ENCODE peak calls at places on chromosome 22, in six cellular contexts. One of them, this sample, is unnamed. For H3K9me2, the result is how much of the 10 kb centered on the place peaks cover.

GRCh38 chr22:39152511-39153219 is at the start of gene CBX7:
- DNase-seq in MM.1S: peak
- DNase-seq in GM23338: peak
- DNase-seq in HCT116: peak
- DNase-seq in PC-3: peak
- DNase-seq in GM23248: peak
- DNase-seq in this sample: peak

GRCh38 chr22:19766506-19767426 is 6.2 kb downstream of the TBX1 start:
- DNase-seq in GM23338: peak
- DNase-seq in MM.1S: peak
- DNase-seq in GM23248: peak
- DNase-seq in HCT116: peak
- DNase-seq in PC-3: no peak
- DNase-seq in this sample: peak

GRCh38 chr22:38353701-38354100 is 36.5 kb upstream of the CSNK1E start:
- DNase-seq in HCT116: no peak
- DNase-seq in GM23248: no peak
- DNase-seq in PC-3: no peak
- DNase-seq in GM23338: peak
- DNase-seq in MM.1S: no peak
- DNase-seq in this sample: no peak

GRCh38 chr22:49010086-49010863 is 817.4 kb downstream of the BRD1 start:
- DNase-seq in GM23338: no peak
- DNase-seq in GM23248: no peak
- DNase-seq in PC-3: no peak
- DNase-seq in MM.1S: no peak
- DNase-seq in HCT116: no peak
- DNase-seq in this sample: no peak

GRCh38 chr22:44888491-44888941 is 121.3 kb downstream of the PHF21B start:
- DNase-seq in HCT116: no peak
- DNase-seq in PC-3: no peak
- DNase-seq in MM.1S: no peak
- DNase-seq in GM23248: no peak
- DNase-seq in GM23338: peak
- DNase-seq in this sample: no peak

GRCh38 chr22:46030241-46030880 is 53.4 kb upstream of the WNT7B start:
- DNase-seq in PC-3: no peak
- DNase-seq in GM23338: no peak
- DNase-seq in HCT116: no peak
- DNase-seq in MM.1S: no peak
- DNase-seq in GM23248: no peak
- DNase-seq in this sample: no peak

GRCh38 chr22:24681236-24681635 is 78.2 kb downstream of the GGT1 start:
- DNase-seq in MM.1S: no peak
- DNase-seq in HCT116: no peak
- DNase-seq in GM23248: no peak
- DNase-seq in GM23338: no peak
- DNase-seq in PC-3: peak
- DNase-seq in this sample: no peak

GRCh38 chr22:33386270-33386669 is 328.1 kb upstream of the SYN3 start:
- DNase-seq in GM23338: no peak
- DNase-seq in HCT116: no peak
- DNase-seq in PC-3: no peak
- DNase-seq in GM23248: no peak
- DNase-seq in MM.1S: no peak
- DNase-seq in this sample: no peak

GRCh38 chr22:17376950-17377349 is 7.7 kb downstream of the CECR2 start:
- DNase-seq in MM.1S: no peak
- DNase-seq in GM23248: no peak
- DNase-seq in PC-3: no peak
- DNase-seq in HCT116: no peak
- DNase-seq in GM23338: no peak
- DNase-seq in this sample: no peak

GRCh38 chr22:17379939-17380710 is 10.9 kb downstream of the CECR2 start:
- DNase-seq in MM.1S: no peak
- DNase-seq in GM23338: no peak
- DNase-seq in PC-3: no peak
- DNase-seq in HCT116: no peak
- DNase-seq in GM23248: no peak
- DNase-seq in this sample: no peak

GRCh38 chr22:17384612-17385345 is 15.5 kb downstream of the CECR2 start:
- DNase-seq in MM.1S: no peak
- DNase-seq in PC-3: no peak
- DNase-seq in GM23338: no peak
- DNase-seq in GM23248: no peak
- DNase-seq in HCT116: no peak
- DNase-seq in this sample: no peak

GRCh38 chr22:17380711-17381087 is 11.4 kb downstream of the CECR2 start:
- DNase-seq in MM.1S: no peak
- DNase-seq in GM23338: peak
- DNase-seq in HCT116: no peak
- DNase-seq in GM23248: no peak
- DNase-seq in PC-3: no peak
- DNase-seq in this sample: no peak

GRCh38 chr22:17381237-17381913 is 12.1 kb downstream of the CECR2 start:
- DNase-seq in MM.1S: no peak
- DNase-seq in HCT116: no peak
- DNase-seq in GM23248: no peak
- DNase-seq in PC-3: peak
- DNase-seq in GM23338: peak
- DNase-seq in this sample: no peak
- TF ChIP-seq EZH2phosphoT487 in MM.1S: no peak
- TF ChIP-seq EZH2phosphoT487 in HCT116: no peak
- TF ChIP-seq EZH2phosphoT487 in GM23248: no peak
- TF ChIP-seq EZH2phosphoT487 in PC-3: no peak
- TF ChIP-seq EZH2phosphoT487 in GM23338: no peak
- TF ChIP-seq EZH2phosphoT487 in this sample: no peak

GRCh38 chr22:50733521-50734342 is 4.3 kb upstream of the ACR start:
- DNase-seq in PC-3: no peak
- DNase-seq in GM23338: no peak
- DNase-seq in MM.1S: peak
- DNase-seq in HCT116: no peak
- DNase-seq in GM23248: peak
- DNase-seq in this sample: no peak
- H3K9me2 ChIP-seq in PC-3: under half
- H3K9me2 ChIP-seq in GM23338: under half
- H3K9me2 ChIP-seq in MM.1S: under half
- H3K9me2 ChIP-seq in HCT116: under half
- H3K9me2 ChIP-seq in GM23248: under half
- H3K9me2 ChIP-seq in this sample: under half

GRCh38 chr22:22364207-22364606 is 119.6 kb downstream of the VPREB1 start:
- DNase-seq in HCT116: no peak
- DNase-seq in PC-3: no peak
- DNase-seq in GM23338: no peak
- DNase-seq in MM.1S: no peak
- DNase-seq in GM23248: no peak
- DNase-seq in this sample: no peak

GRCh38 chr22:22369962-22370265 is 125.3 kb downstream of the VPREB1 start:
- DNase-seq in MM.1S: no peak
- DNase-seq in GM23338: no peak
- DNase-seq in HCT116: no peak
- DNase-seq in PC-3: no peak
- DNase-seq in GM23248: no peak
- DNase-seq in this sample: peak

GRCh38 chr22:22368516-22368915 is 123.9 kb downstream of the VPREB1 start:
- DNase-seq in GM23248: no peak
- DNase-seq in GM23338: no peak
- DNase-seq in HCT116: no peak
- DNase-seq in MM.1S: no peak
- DNase-seq in PC-3: no peak
- DNase-seq in this sample: no peak

GRCh38 chr22:22362939-22363338 is 118.4 kb downstream of the VPREB1 start:
- DNase-seq in HCT116: no peak
- DNase-seq in GM23248: no peak
- DNase-seq in GM23338: no peak
- DNase-seq in PC-3: no peak
- DNase-seq in MM.1S: no peak
- DNase-seq in this sample: peak

DNA sequence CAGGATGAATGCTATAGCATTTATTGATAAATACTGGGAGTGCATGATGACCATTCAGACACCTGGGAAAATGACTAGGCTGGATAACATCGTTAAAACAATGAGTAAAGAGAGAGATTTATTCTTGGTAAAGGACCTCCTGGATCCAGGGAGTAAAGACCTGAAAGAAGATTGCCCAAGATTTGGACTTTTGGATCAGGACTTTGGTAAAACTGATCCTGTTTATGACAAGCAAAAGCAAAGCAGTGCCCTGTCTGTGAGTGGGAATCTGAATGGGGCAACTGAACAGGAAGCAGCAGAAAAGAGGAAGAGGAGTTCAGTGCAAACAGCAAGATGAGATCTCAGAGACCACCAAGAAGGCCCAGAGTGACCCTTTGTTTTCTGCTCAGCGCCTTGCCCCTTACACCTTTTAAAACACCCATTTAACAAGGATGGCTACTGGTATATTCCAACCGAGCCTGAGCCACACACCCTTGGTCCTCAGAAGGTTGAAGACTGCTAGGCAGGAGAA is 121.9 kb downstream of the VPREB1 start:
- DNase-seq in PC-3: no peak
- DNase-seq in GM23248: no peak
- DNase-seq in HCT116: no peak
- DNase-seq in MM.1S: no peak
- DNase-seq in GM23338: no peak
- DNase-seq in this sample: peak
- H2AFZ ChIP-seq in PC-3: no peak
- H2AFZ ChIP-seq in GM23248: no peak
- H2AFZ ChIP-seq in HCT116: no peak
- H2AFZ ChIP-seq in MM.1S: no peak
- H2AFZ ChIP-seq in GM23338: no peak
- H2AFZ ChIP-seq in this sample: peak

DNA sequence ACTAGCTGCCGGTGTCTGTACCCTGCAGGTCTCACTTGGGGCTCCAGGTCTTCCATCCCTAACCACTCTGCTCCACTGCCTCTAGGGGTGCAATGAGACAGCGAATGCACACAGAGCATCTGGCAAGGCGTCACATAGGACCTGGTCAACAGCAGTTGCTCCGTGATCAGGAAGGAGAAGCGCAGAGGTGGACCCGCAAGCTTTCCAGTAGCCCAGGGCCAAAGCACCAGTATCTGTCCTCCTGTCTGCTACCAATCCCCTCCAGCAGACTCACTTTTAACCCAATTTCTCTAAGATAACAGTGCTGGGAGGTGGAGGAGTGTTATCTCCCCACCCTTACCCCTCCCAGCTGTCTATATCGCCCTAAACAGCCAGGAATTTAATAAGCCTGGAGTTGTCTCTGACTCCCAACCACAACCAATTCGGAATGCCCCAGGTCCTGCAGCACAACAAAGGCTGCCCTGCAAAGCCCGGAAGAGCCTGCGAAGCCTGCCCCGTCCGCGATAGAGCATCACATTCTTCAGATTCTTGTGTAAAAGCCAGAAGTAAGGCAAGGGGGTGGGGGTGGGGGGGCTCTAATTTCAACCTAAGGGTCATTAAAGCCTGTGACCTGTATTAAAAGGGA is 19.3 kb downstream of the MYH9 start:
- DNase-seq in PC-3: peak
- DNase-seq in GM23248: peak
- DNase-seq in MM.1S: no peak
- DNase-seq in GM23338: peak
- DNase-seq in HCT116: no peak
- DNase-seq in this sample: no peak
- TF ChIP-seq EZH2phosphoT487 in PC-3: no peak
- TF ChIP-seq EZH2phosphoT487 in GM23248: no peak
- TF ChIP-seq EZH2phosphoT487 in MM.1S: no peak
- TF ChIP-seq EZH2phosphoT487 in GM23338: no peak
- TF ChIP-seq EZH2phosphoT487 in HCT116: no peak
- TF ChIP-seq EZH2phosphoT487 in this sample: no peak

GRCh38 chr22:26417406-26417805 is 11.7 kb upstream of the ASPHD2 start:
- DNase-seq in HCT116: no peak
- DNase-seq in GM23338: no peak
- DNase-seq in PC-3: peak
- DNase-seq in GM23248: no peak
- DNase-seq in MM.1S: no peak
- DNase-seq in this sample: no peak
- H3K9me2 ChIP-seq in HCT116: under half
- H3K9me2 ChIP-seq in GM23338: under half
- H3K9me2 ChIP-seq in PC-3: under half
- H3K9me2 ChIP-seq in GM23248: under half
- H3K9me2 ChIP-seq in MM.1S: under half
- H3K9me2 ChIP-seq in this sample: under half

This sample was measured in OCI-LY7.